ENCODE peak calls at places on chromosomes 13 and 19, in five cellular contexts. E is H7, P is heart right ventricle, M is cardiac fibroblast, A is GM23338. X is an unnamed sample.

GRCh38 chr19:48390188-48391099 is 907 bp downstream of the KDELR1 start:
- DNase-seq in E (peak), A (peak), P (peak), M (peak), X (peak)

GRCh38 chr19:39237200-39238184 is 7.3 kb downstream of the IFNL3 start:
- DNase-seq in M (no peak), A (peak), E (peak), P (no peak), X (no peak)

GRCh38 chr19:18972301-18972831 is 31.3 kb upstream of the HOMER3 start:
- DNase-seq in E (no peak), M (peak), A (no peak), P (no peak), X (no peak)

GRCh38 chr13:106038752-106039151 is 496.7 kb downstream of the EFNB2 start:
- DNase-seq in M (peak), E (no peak), P (no peak), A (no peak), X (no peak)

GRCh38 chr13:75762066-75762937 is 126.2 kb downstream of the LMO7 start:
- DNase-seq in P (no peak), E (no peak), M (peak), A (no peak), X (no peak)

GRCh38 chr13:110546389-110546788 is 15.1 kb downstream of the RAB20 start:
- DNase-seq in A (no peak), M (no peak), P (no peak), E (no peak), X (no peak)

GRCh38 chr13:110815471-110816204 is 99.2 kb downstream of the ANKRD10 start:
- DNase-seq in A (no peak), M (no peak), E (no peak), P (no peak), X (no peak)

GRCh38 chr13:40665754-40666057 is 735 bp downstream of the FOXO1 start:
- DNase-seq in E (peak), M (no peak), A (no peak), P (no peak), X (no peak)

GRCh38 chr13:44108345-44108858 is 228.7 kb downstream of the LACC1 start:
- DNase-seq in P (peak), E (no peak), A (no peak), M (no peak), X (no peak)

GRCh38 chr19:52592301-52592700 is 22.2 kb downstream of the ZNF701 start:
- DNase-seq in E (no peak), M (no peak), P (no peak), A (no peak), X (no peak)

GRCh38 chr19:39093761-39094160 is 9.6 kb downstream of the ACP7 start:
- DNase-seq in P (no peak), A (no peak), M (peak), E (no peak), X (no peak)

GRCh38 chr13:44768233-44768632 is 192.1 kb upstream of the TSC22D1 start:
- DNase-seq in A (no peak), M (peak), P (no peak), E (no peak), X (no peak)

GRCh38 chr13:41720839-41721561 is 239.9 kb downstream of the VWA8 start:
- DNase-seq in M (no peak), P (no peak), E (no peak), A (no peak), X (no peak)

GRCh38 chr19:50380137-50380536 is 3.9 kb downstream of the NR1H2 start:
- DNase-seq in P (no peak), E (no peak), M (peak), A (no peak), X (no peak)

GRCh38 chr19:39154084-39154625 is 28.6 kb downstream of the PAK4 start:
- DNase-seq in E (no peak), A (no peak), M (no peak), P (no peak), X (no peak)

GRCh38 chr13:60369242-60369641 is 27.8 kb upstream of the TDRD3 start:
- DNase-seq in P (no peak), A (peak), E (no peak), M (no peak), X (no peak)

GRCh38 chr19:4388171-4389063 is 11.9 kb downstream of the SH3GL1 start:
- DNase-seq in A (no peak), P (no peak), E (peak), M (no peak), X (no peak)

GRCh38 chr19:38374332-38375097 is at the start of gene PSMD8:
- DNase-seq in P (peak), A (peak), M (peak), E (peak), X (peak)

GRCh38 chr19:30116984-30117555 is 175.0 kb downstream of the URI1 start:
- DNase-seq in P (no peak), E (no peak), M (no peak), A (peak), X (no peak)

GRCh38 chr13:47326061-47326460 is 429.2 kb upstream of the HTR2A start:
- DNase-seq in A (no peak), P (no peak), E (no peak), M (peak), X (no peak)

GRCh38 chr13:112248909-112249592 is 127.1 kb upstream of the SPACA7 start:
- DNase-seq in P (no peak), M (no peak), E (peak), A (no peak), X (peak)

GRCh38 chr13:99998261-99998660 is 16.7 kb downstream of the ZIC2 start:
- DNase-seq in P (no peak), E (peak), M (no peak), A (no peak), X (peak)

GRCh38 chr19:1258161-1258492 is 9.7 kb downstream of the MIDN start:
- DNase-seq in E (no peak), M (no peak), P (no peak), A (no peak), X (no peak)

GRCh38 chr19:36707134-36707533 is 19.7 kb downstream of the ZNF567 start:
- DNase-seq in A (no peak), P (no peak), E (no peak), M (no peak), X (no peak)

GRCh38 chr13:42753697-42754096 is 27.7 kb upstream of the FAM216B start:
- DNase-seq in A (no peak), P (no peak), M (peak), E (no peak), X (no peak)

GRCh38 chr13:52112606-52113005 is 16.3 kb downstream of the NEK5 start:
- DNase-seq in M (peak), P (no peak), E (no peak), A (no peak), X (no peak)

GRCh38 chr13:46137627-46138026 is 32.8 kb upstream of the CPB2 start:
- DNase-seq in A (no peak), P (no peak), M (no peak), E (no peak), X (no peak)

GRCh38 chr19:38989066-38989605 is 13.6 kb upstream of the FBXO17 start:
- DNase-seq in M (peak), E (peak), A (peak), P (no peak), X (no peak)

GRCh38 chr19:1311543-1312091 is 25.9 kb downstream of the EFNA2 start:
- DNase-seq in A (no peak), E (peak), M (no peak), P (no peak), X (no peak)

GRCh38 chr13:40613954-40614353 is 52.5 kb downstream of the FOXO1 start:
- DNase-seq in A (no peak), M (no peak), E (no peak), P (no peak), X (no peak)

GRCh38 chr13:30763786-30764440 is 28.6 kb downstream of the ALOX5AP start:
- DNase-seq in E (no peak), A (no peak), M (no peak), P (no peak), X (no peak)

GRCh38 chr13:26222523-26223046 is 471 bp upstream of the RNF6 start:
- DNase-seq in E (no peak), A (no peak), M (no peak), P (no peak), X (no peak)

GRCh38 chr19:35055715-35056179 is 14.2 kb downstream of the HPN start:
- DNase-seq in E (peak), M (no peak), P (no peak), A (peak), X (no peak)

DNA sequence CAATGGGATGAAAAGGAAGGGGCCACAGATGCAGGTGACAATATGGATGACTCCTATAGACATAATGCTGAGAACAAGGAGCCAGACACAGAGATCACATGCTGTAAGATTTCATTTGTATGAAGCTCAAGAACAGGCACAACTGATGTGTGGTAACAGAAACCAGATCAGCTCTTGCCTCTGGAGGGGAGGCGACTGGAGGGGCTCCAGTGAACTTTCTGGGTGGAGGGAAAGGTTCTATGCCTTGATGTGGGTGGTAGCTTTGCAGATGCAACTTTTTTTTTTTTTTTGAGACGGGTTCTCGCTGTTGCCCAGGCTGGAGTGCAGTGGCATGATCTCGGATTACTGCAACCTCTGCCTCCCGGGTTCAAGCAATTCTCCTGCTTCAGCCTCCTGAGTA is 6.0 kb upstream of the RABAC1 start:
- DNase-seq in A (no peak), E (no peak), M (no peak), P (no peak), X (no peak)
- H3K4me3 ChIP-seq in A (no peak), E (no peak), M (no peak), P (no peak), X (no peak)

GRCh38 chr13:97275775-97276501 is 53.8 kb downstream of the MBNL2 start:
- DNase-seq in A (no peak), E (no peak), P (no peak), M (no peak), X (no peak)

GRCh38 chr13:97275265-97275664 is 53.1 kb downstream of the MBNL2 start:
- DNase-seq in P (peak), A (no peak), E (no peak), M (peak), X (no peak)

GRCh38 chr13:97273341-97273831 is 51.3 kb downstream of the MBNL2 start:
- DNase-seq in P (no peak), A (no peak), M (no peak), E (no peak), X (no peak)

GRCh38 chr13:97276862-97277269 is 54.7 kb downstream of the MBNL2 start:
- DNase-seq in E (no peak), P (no peak), M (peak), A (no peak), X (no peak)

GRCh38 chr13:97274782-97275252 is 52.7 kb downstream of the MBNL2 start:
- DNase-seq in E (no peak), A (no peak), M (peak), P (no peak), X (no peak)
- H3K4me3 ChIP-seq in E (no peak), A (no peak), M (no peak), P (no peak), X (no peak)

GRCh38 chr13:113448885-113449692 is 4.2 kb downstream of the ADPRHL1 start:
- DNase-seq in A (no peak), P (peak), M (peak), E (no peak), X (peak)
- H3K4me3 ChIP-seq in A (no peak), P (peak), M (peak), E (no peak), X (peak)

DNA sequence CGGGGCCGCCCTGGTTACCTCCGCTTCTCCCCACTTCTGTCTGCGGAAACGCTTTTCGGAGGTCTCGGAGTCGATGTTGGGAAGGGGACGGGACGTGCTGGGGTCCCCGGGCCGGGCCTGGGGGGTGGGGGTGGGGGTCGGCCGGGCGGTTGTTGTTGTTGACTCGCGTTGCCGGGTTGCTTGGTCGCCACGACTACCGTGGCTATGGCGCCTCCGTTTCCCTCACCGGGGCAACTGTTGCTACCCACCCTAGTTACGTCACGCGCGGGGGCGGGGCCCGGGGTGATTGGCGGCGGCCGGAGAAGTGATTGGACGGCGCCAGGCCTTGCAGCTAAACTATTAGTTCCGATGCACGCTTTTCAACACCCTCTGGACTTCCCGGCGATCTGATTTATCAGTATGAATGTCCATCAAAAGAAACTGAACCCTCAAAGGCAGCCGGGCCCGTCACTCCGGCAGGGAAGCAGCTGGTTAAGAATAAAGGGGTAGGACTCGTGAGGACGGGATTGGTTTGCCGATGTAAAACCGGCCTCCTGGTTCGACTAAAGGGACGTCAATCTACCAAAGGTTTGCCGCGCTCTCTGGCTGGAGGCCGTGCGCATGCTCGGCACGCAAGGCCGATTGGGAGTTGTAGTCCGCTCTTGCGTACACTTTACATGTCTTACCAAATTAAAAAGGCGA is at the start of gene RFX1:
- DNase-seq in M (peak), P (peak), E (peak), A (peak), X (peak)
- H3K4me3 ChIP-seq in M (peak), P (peak), E (peak), A (peak), X (peak)

GRCh38 chr13:93144031-93144430 is 82.6 kb upstream of the GPC6 start:
- DNase-seq in E (no peak), P (no peak), A (no peak), M (no peak), X (no peak)

GRCh38 chr13:93147293-93147645 is 79.3 kb upstream of the GPC6 start:
- DNase-seq in E (no peak), A (no peak), M (peak), P (no peak), X (no peak)

GRCh38 chr13:93146584-93147292 is 79.9 kb upstream of the GPC6 start:
- DNase-seq in P (no peak), E (no peak), A (no peak), M (peak), X (no peak)

GRCh38 chr13:93147946-93148345 is 78.7 kb upstream of the GPC6 start:
- DNase-seq in A (no peak), E (no peak), M (peak), P (no peak), X (no peak)

DNA sequence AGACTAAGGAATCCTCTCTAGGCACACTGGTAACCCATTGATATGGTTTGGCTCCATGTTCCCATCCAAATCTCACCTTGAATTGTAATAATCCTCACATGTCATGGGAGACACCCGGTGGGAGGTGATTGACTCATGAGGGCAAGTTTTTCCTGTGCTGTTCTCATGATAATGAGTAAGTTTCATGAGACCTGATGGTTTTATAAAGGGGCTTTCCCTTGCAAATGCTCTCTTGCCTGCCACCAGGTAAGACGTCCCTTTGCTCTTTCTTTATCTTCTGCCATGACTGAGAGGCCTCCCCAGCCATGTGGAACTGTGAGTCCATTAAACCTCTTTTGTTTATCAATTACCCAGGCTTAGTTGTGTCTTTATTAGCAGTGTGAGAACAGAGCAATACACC is 81.4 kb upstream of the GPC6 start:
- DNase-seq in M (no peak), E (no peak), P (no peak), A (peak), X (no peak)
- H3K4me3 ChIP-seq in M (no peak), E (no peak), P (no peak), A (peak), X (no peak)

DNA sequence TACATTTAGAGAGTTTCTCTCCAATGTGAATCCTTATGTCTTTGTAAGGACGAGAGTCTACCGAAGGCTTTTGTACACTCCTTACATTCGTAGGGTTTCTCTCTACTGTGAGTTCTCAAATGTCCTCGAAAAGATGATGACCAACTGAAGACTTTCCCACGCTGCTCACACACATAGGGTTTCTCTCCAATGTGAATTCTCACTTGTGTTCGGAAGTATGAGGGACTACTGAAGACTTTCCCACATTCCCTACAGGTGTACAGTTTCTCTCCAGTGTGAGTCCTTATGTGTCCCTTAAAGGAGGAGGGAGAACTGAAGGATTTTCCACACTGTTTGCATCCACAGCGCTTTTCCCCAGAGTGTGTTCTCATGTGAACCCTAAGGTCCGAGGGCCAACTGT is 4.0 kb upstream of the ZNF57 start:
- DNase-seq in E (no peak), A (no peak), M (no peak), P (no peak), X (no peak)
- H3K4me3 ChIP-seq in E (no peak), A (no peak), M (no peak), P (no peak), X (no peak)

GRCh38 chr13:39602614-39603366 is at the start of gene LHFPL6:
- DNase-seq in M (peak), A (peak), P (peak), E (peak), X (peak)

GRCh38 chr13:39599842-39600241 is 3.2 kb downstream of the LHFPL6 start:
- DNase-seq in P (no peak), M (peak), E (no peak), A (no peak), X (no peak)

GRCh38 chr13:39601636-39602035 is 1.4 kb downstream of the LHFPL6 start:
- DNase-seq in P (no peak), A (no peak), E (no peak), M (no peak), X (no peak)

GRCh38 chr13:39602277-39602613 is 748 bp downstream of the LHFPL6 start:
- DNase-seq in P (no peak), M (no peak), E (no peak), A (no peak), X (no peak)

DNA sequence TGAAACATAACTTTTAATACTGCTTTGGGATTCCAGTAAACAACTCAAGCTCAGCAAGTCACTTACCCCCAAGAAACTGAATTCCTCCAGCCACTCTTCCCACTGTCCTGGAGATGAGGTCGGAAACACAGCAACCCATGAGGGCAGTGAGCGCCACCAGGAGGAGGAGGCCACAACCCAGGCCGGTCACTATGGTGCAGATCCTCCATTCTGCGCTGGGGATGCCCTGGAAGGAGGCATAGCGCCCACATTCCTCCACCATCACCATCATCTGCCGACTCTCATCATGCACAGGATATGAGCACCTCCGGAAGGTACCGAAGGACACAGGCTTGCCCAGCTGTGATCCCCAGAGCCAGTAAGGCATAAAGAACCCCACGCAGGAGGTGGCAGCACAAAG is 2.2 kb downstream of the LHFPL6 start:
- DNase-seq in A (peak), M (peak), P (peak), E (peak), X (no peak)
- H3K4me3 ChIP-seq in A (no peak), M (peak), P (peak), E (no peak), X (no peak)

DNA sequence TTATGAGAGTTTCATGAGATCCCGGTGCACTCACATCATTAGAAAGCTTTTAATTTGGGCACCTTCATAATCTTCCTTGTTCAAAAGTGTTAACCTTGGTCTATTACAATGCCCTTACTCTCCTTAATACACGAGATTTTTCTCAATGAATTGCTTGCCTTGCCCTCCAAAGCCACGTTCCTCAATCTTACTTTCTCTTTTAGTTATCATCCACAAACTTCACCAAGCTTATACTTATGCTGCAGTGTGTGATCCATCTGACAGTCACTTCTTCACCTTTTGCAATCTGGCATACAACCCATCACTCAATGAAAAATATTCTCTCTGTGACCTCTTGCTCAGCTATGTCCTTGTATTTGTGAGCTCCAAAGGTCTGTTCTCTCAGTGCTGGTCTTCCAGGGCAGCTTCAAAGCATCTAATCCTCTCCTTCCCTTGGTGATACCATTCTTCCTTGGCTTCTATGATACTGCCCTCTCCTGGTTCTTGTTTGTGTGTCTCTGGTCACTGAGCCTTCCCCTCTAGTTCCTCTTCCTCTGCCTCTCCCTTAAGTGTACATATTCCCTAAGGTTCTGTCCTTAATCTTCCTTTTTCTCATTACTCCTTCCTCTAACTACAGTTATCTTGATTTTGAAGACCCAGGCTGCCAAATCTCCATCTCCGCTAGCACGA is 202.2 kb upstream of the STARD13 start:
- DNase-seq in P (peak), E (peak), M (peak), A (peak), X (no peak)
- H3K4me3 ChIP-seq in P (peak), E (no peak), M (peak), A (no peak), X (no peak)

X was measured in lower leg skin.